ENCODE peak calls at places on chromosome 6, in four cellular contexts. U is fibroblast of lung, B is neural crest cell, K is Calu3. G is an unnamed sample.

GRCh38 chr6:133369755-133370154 is 128.6 kb downstream of the EYA4 start:
- DNase-seq in U (no peak), B (no peak), K (no peak), G (no peak)

GRCh38 chr6:28758046-28758817 is 165.6 kb downstream of the TRIM27 start:
- DNase-seq in U (peak), B (no peak), K (peak), G (no peak)

GRCh38 chr6:106257195-106257594 is 68.4 kb downstream of the ATG5 start:
- DNase-seq in U (peak), B (no peak), K (no peak), G (no peak)

GRCh38 chr6:24749292-24749691 is 25.4 kb upstream of the GMNN start:
- DNase-seq in U (no peak), B (no peak), K (no peak), G (no peak)

GRCh38 chr6:107665386-107665785 is 158.7 kb downstream of the SCML4 start:
- DNase-seq in U (peak), B (no peak), K (no peak), G (no peak)

GRCh38 chr6:117906905-117907599 is at the start of gene SLC35F1:
- DNase-seq in U (peak), B (peak), K (peak), G (peak)

GRCh38 chr6:121516331-121516730 is 80.9 kb downstream of the GJA1 start:
- DNase-seq in U (peak), B (no peak), K (no peak), G (no peak)

GRCh38 chr6:139133272-139133671 is 1.6 kb upstream of the HECA start:
- DNase-seq in U (no peak), B (no peak), K (no peak), G (no peak)

GRCh38 chr6:21885532-21886089 is 292.1 kb downstream of the SOX4 start:
- DNase-seq in U (peak), B (peak), K (peak), G (no peak)

GRCh38 chr6:7721654-7722053 is 4.2 kb upstream of the BMP6 start:
- DNase-seq in U (no peak), B (no peak), K (no peak), G (peak)

GRCh38 chr6:79946242-79946641 is 1.1 kb downstream of the ELOVL4 start:
- DNase-seq in U (peak), B (peak), K (peak), G (peak)

GRCh38 chr6:169527306-169527705 is 174.5 kb downstream of the WDR27 start:
- DNase-seq in U (peak), B (no peak), K (no peak), G (no peak)

GRCh38 chr6:38671885-38672467 is 31.0 kb downstream of the GLO1 start:
- DNase-seq in U (peak), B (peak), K (peak), G (peak)

GRCh38 chr6:19297880-19298279 is 539.3 kb upstream of the ID4 start:
- DNase-seq in U (peak), B (no peak), K (no peak), G (no peak)

GRCh38 chr6:127291495-127291894 is 24.8 kb downstream of the RNF146 start:
- DNase-seq in U (no peak), B (no peak), K (no peak), G (peak)

GRCh38 chr6:17962436-17963031 is 24.9 kb downstream of the KIF13A start:
- DNase-seq in U (peak), B (no peak), K (no peak), G (no peak)

GRCh38 chr6:44735631-44735963 is 348.1 kb downstream of the CDC5L start:
- DNase-seq in U (peak), B (no peak), K (peak), G (no peak)

GRCh38 chr6:31493875-31494694 is 3.9 kb upstream of the MICB start:
- DNase-seq in U (peak), B (peak), K (peak), G (peak)

DNA sequence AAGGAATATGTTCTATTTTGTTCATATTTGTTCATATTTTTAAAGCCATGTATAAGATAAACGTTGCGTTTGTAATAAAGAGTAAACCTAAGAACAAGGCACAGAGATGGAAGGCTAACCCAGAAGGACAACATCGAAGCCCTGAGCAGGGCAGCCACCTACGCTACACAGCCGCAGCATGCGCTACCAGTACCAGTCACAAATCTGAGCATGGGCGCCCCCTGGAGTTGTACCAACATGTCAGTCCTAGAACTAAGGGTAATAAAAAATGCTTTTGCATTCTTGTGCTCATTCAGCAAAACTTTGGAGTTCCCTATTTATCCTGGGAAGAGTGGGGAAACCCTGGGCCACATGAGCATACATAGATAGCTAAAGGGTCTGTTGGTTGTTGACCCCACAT is 70.6 kb downstream of the PLEKHG1 start:
- DNase-seq in U (no peak), B (no peak), K (no peak), G (no peak)
- TF ChIP-seq CTCF in U (no peak), B (no peak), K (no peak), G (peak)

DNA sequence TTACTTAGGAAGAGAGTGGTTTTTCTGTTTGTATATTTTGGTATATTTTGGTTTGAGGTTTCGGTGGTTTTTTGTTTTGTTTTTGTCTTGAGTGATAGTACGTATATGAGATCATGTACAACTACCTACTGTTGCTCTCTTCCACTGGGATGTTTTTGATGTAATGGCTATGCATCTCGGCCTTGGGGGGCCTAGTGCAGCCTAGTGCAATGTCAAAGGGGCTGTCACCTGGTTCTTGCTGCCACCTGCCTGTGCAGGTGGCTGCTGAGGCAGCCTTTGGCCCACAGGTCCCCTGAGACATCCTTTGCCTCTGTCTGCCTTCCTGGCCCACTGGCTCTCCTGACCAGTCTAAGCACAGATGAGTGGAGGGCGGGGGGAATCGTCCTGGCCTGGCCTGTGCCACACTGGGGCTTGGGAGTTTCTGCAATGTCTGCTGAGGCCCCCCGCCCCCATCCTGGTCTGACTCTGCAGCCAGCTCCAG is 546.6 kb downstream of the CD83 start:
- DNase-seq in U (no peak), B (no peak), K (no peak), G (peak)
- TF ChIP-seq CTCF in U (no peak), B (no peak), K (no peak), G (no peak)

GRCh38 chr6:32622545-32623401 is 14.4 kb upstream of the HLA-DQA1 start:
- DNase-seq in U (peak), B (peak), K (peak), G (peak)
- TF ChIP-seq CTCF in U (no peak), B (peak), K (no peak), G (peak)

GRCh38 chr6:40819182-40819834 is 219.7 kb downstream of the UNC5CL start:
- DNase-seq in U (no peak), B (no peak), K (no peak), G (no peak)
- TF ChIP-seq CTCF in U (no peak), B (no peak), K (no peak), G (no peak)

GRCh38 chr6:148223424-148223842 is 119.2 kb upstream of the SASH1 start:
- DNase-seq in U (peak), B (no peak), K (no peak), G (no peak)

GRCh38 chr6:148225871-148226270 is 116.8 kb upstream of the SASH1 start:
- DNase-seq in U (no peak), B (no peak), K (no peak), G (no peak)

GRCh38 chr6:148218542-148219258 is 123.9 kb upstream of the SASH1 start:
- DNase-seq in U (no peak), B (no peak), K (no peak), G (no peak)

GRCh38 chr6:148217921-148218320 is 124.7 kb upstream of the SASH1 start:
- DNase-seq in U (no peak), B (no peak), K (no peak), G (no peak)

DNA sequence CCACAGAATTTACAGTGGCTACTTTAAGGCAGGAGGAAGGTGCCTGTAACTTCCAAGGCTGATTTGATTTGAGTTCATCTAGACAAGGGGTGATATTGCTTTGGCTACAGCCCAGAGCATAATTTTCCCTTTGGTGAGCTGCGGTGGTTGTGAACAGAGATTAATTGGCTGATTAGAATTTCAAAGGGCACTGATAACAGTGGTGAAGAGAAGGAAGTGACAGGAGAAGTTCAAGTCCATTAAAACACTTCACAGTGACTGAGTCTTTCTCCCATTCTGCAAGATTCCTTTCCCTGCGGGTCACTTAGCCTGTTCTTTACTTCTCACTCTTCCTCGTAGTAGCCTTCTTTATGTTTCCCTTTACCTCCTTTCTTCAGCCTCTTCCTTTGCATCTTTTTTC is 121.1 kb upstream of the SASH1 start:
- DNase-seq in U (peak), B (no peak), K (no peak), G (no peak)
- TF ChIP-seq CTCF in U (no peak), B (no peak), K (no peak), G (no peak)

G was measured in GM13977.